ENCODE peak calls at places on chromosomes 4 and X, in four cellular contexts. One of them, this sample, is unnamed.

GRCh38 chrX:41389311-41389888 is 55.4 kb downstream of the DDX3X start:
- DNase-seq in AG04450: no peak
- DNase-seq in activated naive CD4-positive, alpha-beta T cell treated with Interleukin-2 at 50 U/mL for 16 hours: no peak
- DNase-seq in ELF-1: no peak
- DNase-seq in this sample: no peak

GRCh38 chr4:19700951-19701350 is 550.8 kb upstream of the SLIT2 start:
- DNase-seq in AG04450: no peak
- DNase-seq in activated naive CD4-positive, alpha-beta T cell treated with Interleukin-2 at 50 U/mL for 16 hours: no peak
- DNase-seq in ELF-1: no peak
- DNase-seq in this sample: no peak

GRCh38 chr4:144591401-144591800 is 54.6 kb upstream of the HHIP start:
- DNase-seq in AG04450: peak; percentile 78
- DNase-seq in activated naive CD4-positive, alpha-beta T cell treated with Interleukin-2 at 50 U/mL for 16 hours: no peak
- DNase-seq in ELF-1: no peak
- DNase-seq in this sample: peak; percentile 63

GRCh38 chr4:58734030-58734673 is 1624.0 kb upstream of the IGFBP7 start:
- DNase-seq in AG04450: no peak
- DNase-seq in activated naive CD4-positive, alpha-beta T cell treated with Interleukin-2 at 50 U/mL for 16 hours: no peak
- DNase-seq in ELF-1: no peak
- DNase-seq in this sample: no peak

GRCh38 chr4:7651461-7651921 is 216.8 kb upstream of the PSAPL1 start:
- DNase-seq in AG04450: no peak
- DNase-seq in activated naive CD4-positive, alpha-beta T cell treated with Interleukin-2 at 50 U/mL for 16 hours: no peak
- DNase-seq in ELF-1: peak; percentile 91
- DNase-seq in this sample: no peak

GRCh38 chrX:54825716-54826428 is 18.3 kb downstream of the MAGED2 start:
- DNase-seq in AG04450: no peak
- DNase-seq in activated naive CD4-positive, alpha-beta T cell treated with Interleukin-2 at 50 U/mL for 16 hours: peak; percentile 19
- DNase-seq in ELF-1: peak; percentile 58
- DNase-seq in this sample: no peak

GRCh38 chr4:78938474-78938867 is 767 bp downstream of the PAQR3 start:
- DNase-seq in AG04450: no peak
- DNase-seq in activated naive CD4-positive, alpha-beta T cell treated with Interleukin-2 at 50 U/mL for 16 hours: no peak
- DNase-seq in ELF-1: no peak
- DNase-seq in this sample: no peak

GRCh38 chr4:145755802-145756201 is 75.9 kb downstream of the C4orf51 start:
- DNase-seq in AG04450: no peak
- DNase-seq in activated naive CD4-positive, alpha-beta T cell treated with Interleukin-2 at 50 U/mL for 16 hours: no peak
- DNase-seq in ELF-1: no peak
- DNase-seq in this sample: no peak

GRCh38 chrX:136954930-136955329 is 74.4 kb upstream of the RBMX start:
- DNase-seq in AG04450: no peak
- DNase-seq in activated naive CD4-positive, alpha-beta T cell treated with Interleukin-2 at 50 U/mL for 16 hours: no peak
- DNase-seq in ELF-1: no peak
- DNase-seq in this sample: peak; percentile 1

GRCh38 chr4:17769406-17770174 is 11.8 kb downstream of the FAM184B start:
- DNase-seq in AG04450: no peak
- DNase-seq in activated naive CD4-positive, alpha-beta T cell treated with Interleukin-2 at 50 U/mL for 16 hours: no peak
- DNase-seq in ELF-1: no peak
- DNase-seq in this sample: no peak

GRCh38 chrX:133335027-133335426 is 80.3 kb downstream of the GPC4 start:
- DNase-seq in AG04450: no peak
- DNase-seq in activated naive CD4-positive, alpha-beta T cell treated with Interleukin-2 at 50 U/mL for 16 hours: no peak
- DNase-seq in ELF-1: no peak
- DNase-seq in this sample: no peak

GRCh38 chr4:128480945-128481344 is 193.3 kb upstream of the PGRMC2 start:
- DNase-seq in AG04450: no peak
- DNase-seq in activated naive CD4-positive, alpha-beta T cell treated with Interleukin-2 at 50 U/mL for 16 hours: no peak
- DNase-seq in ELF-1: no peak
- DNase-seq in this sample: no peak

GRCh38 chr4:23934915-23935314 is 45.1 kb upstream of the PPARGC1A start:
- DNase-seq in AG04450: peak; percentile 73
- DNase-seq in activated naive CD4-positive, alpha-beta T cell treated with Interleukin-2 at 50 U/mL for 16 hours: no peak
- DNase-seq in ELF-1: peak; percentile 22
- DNase-seq in this sample: peak; percentile 22

GRCh38 chrX:21843179-21843578 is 3.8 kb downstream of the MBTPS2 start:
- DNase-seq in AG04450: no peak
- DNase-seq in activated naive CD4-positive, alpha-beta T cell treated with Interleukin-2 at 50 U/mL for 16 hours: no peak
- DNase-seq in ELF-1: no peak
- DNase-seq in this sample: no peak

GRCh38 chr4:53818112-53818511 is 226.8 kb upstream of the LNX1 start:
- DNase-seq in AG04450: no peak
- DNase-seq in activated naive CD4-positive, alpha-beta T cell treated with Interleukin-2 at 50 U/mL for 16 hours: no peak
- DNase-seq in ELF-1: no peak
- DNase-seq in this sample: no peak

GRCh38 chr4:48665555-48666186 is 114.4 kb downstream of the FRYL start:
- DNase-seq in AG04450: no peak
- DNase-seq in activated naive CD4-positive, alpha-beta T cell treated with Interleukin-2 at 50 U/mL for 16 hours: no peak
- DNase-seq in ELF-1: no peak
- DNase-seq in this sample: no peak

GRCh38 chr4:6017030-6017429 is 1.2 kb downstream of the C4orf50 start:
- DNase-seq in AG04450: no peak
- DNase-seq in activated naive CD4-positive, alpha-beta T cell treated with Interleukin-2 at 50 U/mL for 16 hours: no peak
- DNase-seq in ELF-1: peak; percentile 56
- DNase-seq in this sample: no peak

GRCh38 chr4:14196141-14196540 is 568.6 kb upstream of the BOD1L1 start:
- DNase-seq in AG04450: peak; percentile 49
- DNase-seq in activated naive CD4-positive, alpha-beta T cell treated with Interleukin-2 at 50 U/mL for 16 hours: no peak
- DNase-seq in ELF-1: peak; percentile 33
- DNase-seq in this sample: peak; percentile 24

GRCh38 chr4:76306882-76307669 is 543 bp downstream of the STBD1 start:
- DNase-seq in AG04450: no peak
- DNase-seq in activated naive CD4-positive, alpha-beta T cell treated with Interleukin-2 at 50 U/mL for 16 hours: peak; percentile 30
- DNase-seq in ELF-1: peak; percentile 67
- DNase-seq in this sample: peak; percentile 30

GRCh38 chrX:11890843-11891514 is 132.9 kb downstream of the MSL3 start:
- DNase-seq in AG04450: no peak
- DNase-seq in activated naive CD4-positive, alpha-beta T cell treated with Interleukin-2 at 50 U/mL for 16 hours: no peak
- DNase-seq in ELF-1: no peak
- DNase-seq in this sample: no peak

GRCh38 chr4:176838611-176839411 is 46.1 kb upstream of the VEGFC start:
- DNase-seq in AG04450: peak; percentile 15
- DNase-seq in activated naive CD4-positive, alpha-beta T cell treated with Interleukin-2 at 50 U/mL for 16 hours: no peak
- DNase-seq in ELF-1: no peak
- DNase-seq in this sample: peak; percentile 36

GRCh38 chr4:122450847-122451246 is 5.7 kb downstream of the IL2 start:
- DNase-seq in AG04450: no peak
- DNase-seq in activated naive CD4-positive, alpha-beta T cell treated with Interleukin-2 at 50 U/mL for 16 hours: peak; percentile 27
- DNase-seq in ELF-1: peak; percentile 69
- DNase-seq in this sample: no peak

GRCh38 chr4:150970685-150971151 is 44.4 kb downstream of the LRBA start:
- DNase-seq in AG04450: no peak
- DNase-seq in activated naive CD4-positive, alpha-beta T cell treated with Interleukin-2 at 50 U/mL for 16 hours: no peak
- DNase-seq in ELF-1: no peak
- DNase-seq in this sample: no peak

GRCh38 chrX:7647826-7648225 is 195.1 kb upstream of the VCX start:
- DNase-seq in AG04450: no peak
- DNase-seq in activated naive CD4-positive, alpha-beta T cell treated with Interleukin-2 at 50 U/mL for 16 hours: no peak
- DNase-seq in ELF-1: no peak
- DNase-seq in this sample: no peak

GRCh38 chrX:112816908-112817307 is 23.7 kb downstream of the AMOT start:
- DNase-seq in AG04450: no peak
- DNase-seq in activated naive CD4-positive, alpha-beta T cell treated with Interleukin-2 at 50 U/mL for 16 hours: no peak
- DNase-seq in ELF-1: no peak
- DNase-seq in this sample: no peak

GRCh38 chr4:40581254-40582140 is 48.2 kb downstream of the RBM47 start:
- DNase-seq in AG04450: no peak
- DNase-seq in activated naive CD4-positive, alpha-beta T cell treated with Interleukin-2 at 50 U/mL for 16 hours: no peak
- DNase-seq in ELF-1: no peak
- DNase-seq in this sample: no peak